ENCODE peak calls at places on chromosome 9, in four cellular contexts. One of them, this sample, is unnamed.

GRCh38 chr9:76949865-76950264 is 44.0 kb upstream of the PRUNE2 start:
- DNase-seq in HL-60: no peak
- DNase-seq in K562: no peak
- DNase-seq in GM12878: no peak
- DNase-seq in this sample: no peak

GRCh38 chr9:88782931-88783451 is 208.3 kb upstream of the S1PR3 start:
- DNase-seq in HL-60: no peak
- DNase-seq in K562: no peak
- DNase-seq in GM12878: no peak
- DNase-seq in this sample: no peak

GRCh38 chr9:13554626-13555025 is 275.1 kb upstream of the MPDZ start:
- DNase-seq in HL-60: no peak
- DNase-seq in K562: no peak
- DNase-seq in GM12878: no peak
- DNase-seq in this sample: no peak

GRCh38 chr9:133634024-133634691 is 2.0 kb upstream of the DBH start:
- DNase-seq in HL-60: no peak
- DNase-seq in K562: no peak
- DNase-seq in GM12878: no peak
- DNase-seq in this sample: no peak

GRCh38 chr9:119556129-119556875 is 187.1 kb upstream of the BRINP1 start:
- DNase-seq in HL-60: peak; percentile 56
- DNase-seq in K562: peak; percentile 46
- DNase-seq in GM12878: no peak
- DNase-seq in this sample: peak; percentile 46

GRCh38 chr9:115002371-115003120 is 72.2 kb upstream of the TNFSF8 start:
- DNase-seq in HL-60: no peak
- DNase-seq in K562: no peak
- DNase-seq in GM12878: no peak
- DNase-seq in this sample: no peak

GRCh38 chr9:81690251-81690851 is 1.0 kb upstream of the TLE1 start:
- DNase-seq in HL-60: no peak
- DNase-seq in K562: no peak
- DNase-seq in GM12878: no peak
- DNase-seq in this sample: no peak

GRCh38 chr9:128677787-128678186 is 11.2 kb upstream of the SET start:
- DNase-seq in HL-60: no peak
- DNase-seq in K562: peak; percentile 19
- DNase-seq in GM12878: no peak
- DNase-seq in this sample: no peak

GRCh38 chr9:134475051-134475790 is 149.0 kb downstream of the RXRA start:
- DNase-seq in HL-60: no peak
- DNase-seq in K562: no peak
- DNase-seq in GM12878: no peak
- DNase-seq in this sample: no peak

GRCh38 chr9:93634311-93635185 is 58.2 kb downstream of the PHF2 start:
- DNase-seq in HL-60: no peak
- DNase-seq in K562: no peak
- DNase-seq in GM12878: no peak
- DNase-seq in this sample: no peak

GRCh38 chr9:70352802-70353201 is 61.7 kb downstream of the KLF9 start:
- DNase-seq in HL-60: no peak
- DNase-seq in K562: peak; percentile 12
- DNase-seq in GM12878: no peak
- DNase-seq in this sample: no peak

GRCh38 chr9:131500939-131501541 is 1.7 kb upstream of the POMT1 start:
- DNase-seq in HL-60: peak; percentile 69
- DNase-seq in K562: no peak
- DNase-seq in GM12878: no peak
- DNase-seq in this sample: no peak

DNA sequence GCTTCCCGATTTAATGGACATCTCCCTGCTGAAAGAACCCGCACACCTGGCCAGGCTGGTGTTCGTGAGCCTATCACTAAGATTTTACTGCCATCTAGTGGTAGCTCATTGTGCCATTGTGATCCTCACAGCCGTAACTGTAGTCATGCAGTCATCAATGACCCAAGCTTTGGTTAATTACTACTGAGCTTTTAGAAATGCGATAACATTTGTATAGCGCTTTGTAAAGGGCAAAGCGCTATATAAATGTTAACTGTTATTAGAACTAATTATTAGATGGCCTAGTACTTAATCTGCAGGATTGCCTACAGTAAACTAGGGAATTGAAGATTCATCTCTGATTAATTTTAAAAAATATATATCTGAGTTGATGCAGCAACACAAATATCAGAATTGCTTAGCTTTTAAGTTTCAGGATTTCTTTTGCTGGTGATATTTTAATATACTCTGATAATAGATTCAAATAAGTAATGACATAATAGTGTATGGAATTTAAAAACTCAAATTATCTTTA is 90.2 kb downstream of the HACD4 start:
- DNase-seq in HL-60: peak; percentile 38
- DNase-seq in K562: no peak
- DNase-seq in GM12878: peak; percentile 54
- DNase-seq in this sample: peak; percentile 24
- TF ChIP-seq SPI1 in HL-60: no peak
- TF ChIP-seq SPI1 in K562: no peak
- TF ChIP-seq SPI1 in GM12878: no peak
- TF ChIP-seq SPI1 in this sample: no peak

GRCh38 chr9:83706703-83707517 is 848 bp downstream of the UBQLN1 start:
- DNase-seq in HL-60: peak; percentile 30
- DNase-seq in K562: peak; percentile 45
- DNase-seq in GM12878: no peak
- DNase-seq in this sample: peak; percentile 15
- TF ChIP-seq SPI1 in HL-60: no peak
- TF ChIP-seq SPI1 in K562: no peak
- TF ChIP-seq SPI1 in GM12878: no peak
- TF ChIP-seq SPI1 in this sample: no peak

GRCh38 chr9:137452761-137453642 is 6.1 kb downstream of the NSMF start:
- DNase-seq in HL-60: no peak
- DNase-seq in K562: no peak
- DNase-seq in GM12878: no peak
- DNase-seq in this sample: no peak
- TF ChIP-seq SPI1 in HL-60: no peak
- TF ChIP-seq SPI1 in K562: no peak
- TF ChIP-seq SPI1 in GM12878: no peak
- TF ChIP-seq SPI1 in this sample: no peak

GRCh38 chr9:86842573-86842972 is 104.7 kb downstream of the GAS1 start:
- DNase-seq in HL-60: no peak
- DNase-seq in K562: no peak
- DNase-seq in GM12878: no peak
- DNase-seq in this sample: no peak

GRCh38 chr9:86843182-86843581 is 104.1 kb downstream of the GAS1 start:
- DNase-seq in HL-60: no peak
- DNase-seq in K562: no peak
- DNase-seq in GM12878: no peak
- DNase-seq in this sample: no peak

DNA sequence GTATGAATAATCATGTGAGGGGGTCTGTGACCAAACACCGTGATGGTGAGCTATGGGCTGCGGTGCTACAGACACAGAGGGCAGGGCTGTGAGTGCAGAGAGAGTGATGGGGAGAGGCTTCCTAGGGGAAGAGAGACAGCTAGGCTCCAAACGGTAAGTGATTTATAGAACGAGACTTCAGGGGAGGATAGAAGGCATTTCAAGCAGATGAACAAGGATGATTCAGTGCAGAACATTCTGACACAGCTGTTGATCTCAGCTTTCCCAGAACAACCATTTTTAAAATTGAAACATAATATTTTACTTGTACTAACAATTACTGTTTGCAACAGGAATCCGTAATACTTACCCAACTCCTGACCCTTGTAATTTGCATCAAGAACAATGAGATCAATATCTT is 100.6 kb downstream of the GAS1 start:
- DNase-seq in HL-60: no peak
- DNase-seq in K562: no peak
- DNase-seq in GM12878: no peak
- DNase-seq in this sample: no peak
- TF ChIP-seq SPI1 in HL-60: no peak
- TF ChIP-seq SPI1 in K562: no peak
- TF ChIP-seq SPI1 in GM12878: no peak
- TF ChIP-seq SPI1 in this sample: no peak

GRCh38 chr9:73199448-73199847 is 47.8 kb downstream of the ANXA1 start:
- DNase-seq in HL-60: no peak
- DNase-seq in K562: no peak
- DNase-seq in GM12878: no peak
- DNase-seq in this sample: no peak

GRCh38 chr9:73204910-73205309 is 53.2 kb downstream of the ANXA1 start:
- DNase-seq in HL-60: no peak
- DNase-seq in K562: no peak
- DNase-seq in GM12878: no peak
- DNase-seq in this sample: no peak

GRCh38 chr9:73199886-73200285 is 48.2 kb downstream of the ANXA1 start:
- DNase-seq in HL-60: peak; percentile 15
- DNase-seq in K562: peak; percentile 34
- DNase-seq in GM12878: no peak
- DNase-seq in this sample: no peak

GRCh38 chr9:73202992-73203391 is 51.3 kb downstream of the ANXA1 start:
- DNase-seq in HL-60: peak; percentile 50
- DNase-seq in K562: no peak
- DNase-seq in GM12878: no peak
- DNase-seq in this sample: no peak

DNA sequence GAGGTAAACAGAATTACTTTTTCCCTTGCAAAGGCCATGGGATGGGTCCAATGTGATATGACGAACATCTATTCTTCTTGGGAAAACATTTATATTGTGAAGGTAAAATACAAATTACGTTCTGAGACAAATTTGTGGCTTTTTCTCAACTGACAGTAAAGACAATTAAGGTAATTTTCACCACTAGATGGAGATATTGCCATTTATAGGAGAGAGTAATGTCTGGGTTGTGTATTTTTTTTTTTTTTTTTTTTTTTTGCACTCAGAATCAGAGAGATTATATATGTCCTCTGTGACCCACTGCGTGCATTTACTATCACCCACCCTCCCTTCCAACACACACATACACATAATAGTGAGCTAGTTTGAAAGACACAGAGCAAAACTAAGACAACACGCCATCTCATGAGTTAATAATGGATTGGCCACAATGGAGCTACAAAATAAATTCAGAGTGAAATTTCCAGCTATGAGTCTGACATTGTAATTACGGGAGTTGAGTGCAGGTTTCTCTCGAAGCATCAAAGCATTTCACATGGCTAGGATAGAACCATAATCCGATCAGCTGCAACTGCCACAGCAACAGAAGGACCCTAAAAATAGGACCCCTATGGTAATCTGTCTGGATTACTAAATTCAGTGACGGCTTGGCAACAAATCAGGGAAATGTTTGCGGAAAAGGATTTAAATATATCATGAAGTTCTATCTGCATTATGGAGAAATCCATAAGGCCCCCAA is 49.2 kb downstream of the ANXA1 start:
- DNase-seq in HL-60: no peak
- DNase-seq in K562: peak; percentile 13
- DNase-seq in GM12878: no peak
- DNase-seq in this sample: no peak
- TF ChIP-seq SPI1 in HL-60: no peak
- TF ChIP-seq SPI1 in K562: no peak
- TF ChIP-seq SPI1 in GM12878: no peak
- TF ChIP-seq SPI1 in this sample: no peak

DNA sequence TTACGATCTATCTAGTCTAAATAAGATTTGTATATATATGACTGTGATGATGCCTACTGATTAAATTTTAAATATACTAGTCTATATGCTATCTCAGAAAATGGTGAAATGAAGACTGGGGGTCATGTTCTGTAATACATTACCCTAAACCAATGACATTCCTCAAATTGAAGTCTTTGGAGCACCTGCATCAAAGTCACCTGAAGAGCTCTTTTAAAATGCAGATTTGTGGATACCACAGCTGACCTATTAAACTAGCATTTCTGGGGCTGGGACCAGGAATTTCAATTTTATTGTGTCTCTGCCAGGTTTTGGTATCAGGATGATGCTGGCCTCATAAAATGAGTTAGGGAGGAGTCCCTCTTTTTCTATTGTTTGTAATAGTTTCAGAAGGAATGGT is 631.9 kb upstream of the DMAC1 start:
- DNase-seq in HL-60: no peak
- DNase-seq in K562: no peak
- DNase-seq in GM12878: no peak
- DNase-seq in this sample: no peak
- TF ChIP-seq SPI1 in HL-60: no peak
- TF ChIP-seq SPI1 in K562: no peak
- TF ChIP-seq SPI1 in GM12878: no peak
- TF ChIP-seq SPI1 in this sample: no peak

GRCh38 chr9:30103647-30104394 is 2280.6 kb upstream of the ACO1 start:
- DNase-seq in HL-60: no peak
- DNase-seq in K562: no peak
- DNase-seq in GM12878: no peak
- DNase-seq in this sample: no peak
- TF ChIP-seq SPI1 in HL-60: no peak
- TF ChIP-seq SPI1 in K562: no peak
- TF ChIP-seq SPI1 in GM12878: no peak
- TF ChIP-seq SPI1 in this sample: no peak